ENCODE peak calls at places on chromosomes 7 and 10, in four cellular contexts. One of them, this sample, is unnamed.

GRCh38 chr7:64277630-64278029 is 36.1 kb upstream of the ZNF736 start:
- DNase-seq in HepG2: no peak
- DNase-seq in uterus: no peak
- DNase-seq in A549: no peak
- DNase-seq in this sample: no peak

GRCh38 chr10:5595591-5596590 is 70.5 kb downstream of the ASB13 start:
- DNase-seq in HepG2: no peak
- DNase-seq in A549: peak
- DNase-seq in uterus: no peak
- DNase-seq in this sample: no peak

GRCh38 chr7:2529161-2530075 is 9.8 kb downstream of the LFNG start:
- DNase-seq in uterus: peak
- DNase-seq in HepG2: no peak
- DNase-seq in A549: peak
- DNase-seq in this sample: no peak

GRCh38 chr7:101237206-101238067 is at the start of gene CLDN15:
- DNase-seq in A549: no peak
- DNase-seq in HepG2: peak
- DNase-seq in uterus: peak
- DNase-seq in this sample: peak

GRCh38 chr7:151244156-151244870 is 4.2 kb downstream of the SMARCD3 start:
- DNase-seq in A549: peak
- DNase-seq in HepG2: no peak
- DNase-seq in uterus: no peak
- DNase-seq in this sample: peak

GRCh38 chr7:120460928-120461327 is 188.0 kb downstream of the KCND2 start:
- DNase-seq in uterus: no peak
- DNase-seq in A549: no peak
- DNase-seq in HepG2: no peak
- DNase-seq in this sample: no peak

GRCh38 chr7:2641406-2642393 is 9.9 kb downstream of the TTYH3 start:
- DNase-seq in HepG2: peak
- DNase-seq in uterus: peak
- DNase-seq in A549: no peak
- DNase-seq in this sample: peak

GRCh38 chr7:135714534-135715009 is 13.4 kb downstream of the SLC13A4 start:
- DNase-seq in HepG2: peak
- DNase-seq in uterus: no peak
- DNase-seq in A549: peak
- DNase-seq in this sample: no peak

GRCh38 chr7:95367606-95368005 is 28.6 kb downstream of the PON3 start:
- DNase-seq in uterus: no peak
- DNase-seq in HepG2: no peak
- DNase-seq in A549: no peak
- DNase-seq in this sample: no peak

GRCh38 chr10:1241973-1242935 is 186.1 kb downstream of the WDR37 start:
- DNase-seq in uterus: no peak
- DNase-seq in A549: no peak
- DNase-seq in HepG2: no peak
- DNase-seq in this sample: no peak

GRCh38 chr10:17344206-17344605 is 110.2 kb downstream of the ST8SIA6 start:
- DNase-seq in HepG2: no peak
- DNase-seq in A549: no peak
- DNase-seq in uterus: no peak
- DNase-seq in this sample: no peak

GRCh38 chr7:136637826-136638225 is 230.6 kb upstream of the CHRM2 start:
- DNase-seq in uterus: no peak
- DNase-seq in A549: no peak
- DNase-seq in HepG2: no peak
- DNase-seq in this sample: no peak

GRCh38 chr7:1843271-1843861 is 173.3 kb downstream of the ELFN1 start:
- DNase-seq in uterus: no peak
- DNase-seq in HepG2: no peak
- DNase-seq in A549: no peak
- DNase-seq in this sample: peak

GRCh38 chr7:137591444-137591843 is 247.9 kb upstream of the PTN start:
- DNase-seq in HepG2: no peak
- DNase-seq in A549: peak
- DNase-seq in uterus: no peak
- DNase-seq in this sample: no peak

GRCh38 chr7:36486336-36486735 is 96.7 kb downstream of the ANLN start:
- DNase-seq in A549: no peak
- DNase-seq in uterus: no peak
- DNase-seq in HepG2: no peak
- DNase-seq in this sample: no peak

GRCh38 chr7:97024209-97025129 is at the start of gene DLX5:
- DNase-seq in HepG2: peak
- DNase-seq in uterus: peak
- DNase-seq in A549: peak
- DNase-seq in this sample: peak

GRCh38 chr10:123392182-123392930 is 238.2 kb downstream of the BUB3 start:
- DNase-seq in A549: no peak
- DNase-seq in uterus: no peak
- DNase-seq in HepG2: no peak
- DNase-seq in this sample: no peak

GRCh38 chr7:14807498-14807897 is 95.1 kb downstream of the DGKB start:
- DNase-seq in uterus: no peak
- DNase-seq in HepG2: no peak
- DNase-seq in A549: no peak
- DNase-seq in this sample: no peak

GRCh38 chr10:57017356-57018037 is 656.4 kb upstream of the ZWINT start:
- DNase-seq in uterus: no peak
- DNase-seq in A549: no peak
- DNase-seq in HepG2: no peak
- DNase-seq in this sample: no peak

GRCh38 chr7:127578711-127579275 is 6.6 kb downstream of the GCC1 start:
- DNase-seq in HepG2: no peak
- DNase-seq in A549: no peak
- DNase-seq in uterus: no peak
- DNase-seq in this sample: no peak

GRCh38 chr10:86079088-86079487 is 287.5 kb downstream of the GRID1 start:
- DNase-seq in A549: no peak
- DNase-seq in uterus: no peak
- DNase-seq in HepG2: no peak
- DNase-seq in this sample: no peak

GRCh38 chr10:77116904-77117303 is 520.7 kb downstream of the KCNMA1 start:
- DNase-seq in A549: no peak
- DNase-seq in HepG2: no peak
- DNase-seq in uterus: no peak
- DNase-seq in this sample: no peak

DNA sequence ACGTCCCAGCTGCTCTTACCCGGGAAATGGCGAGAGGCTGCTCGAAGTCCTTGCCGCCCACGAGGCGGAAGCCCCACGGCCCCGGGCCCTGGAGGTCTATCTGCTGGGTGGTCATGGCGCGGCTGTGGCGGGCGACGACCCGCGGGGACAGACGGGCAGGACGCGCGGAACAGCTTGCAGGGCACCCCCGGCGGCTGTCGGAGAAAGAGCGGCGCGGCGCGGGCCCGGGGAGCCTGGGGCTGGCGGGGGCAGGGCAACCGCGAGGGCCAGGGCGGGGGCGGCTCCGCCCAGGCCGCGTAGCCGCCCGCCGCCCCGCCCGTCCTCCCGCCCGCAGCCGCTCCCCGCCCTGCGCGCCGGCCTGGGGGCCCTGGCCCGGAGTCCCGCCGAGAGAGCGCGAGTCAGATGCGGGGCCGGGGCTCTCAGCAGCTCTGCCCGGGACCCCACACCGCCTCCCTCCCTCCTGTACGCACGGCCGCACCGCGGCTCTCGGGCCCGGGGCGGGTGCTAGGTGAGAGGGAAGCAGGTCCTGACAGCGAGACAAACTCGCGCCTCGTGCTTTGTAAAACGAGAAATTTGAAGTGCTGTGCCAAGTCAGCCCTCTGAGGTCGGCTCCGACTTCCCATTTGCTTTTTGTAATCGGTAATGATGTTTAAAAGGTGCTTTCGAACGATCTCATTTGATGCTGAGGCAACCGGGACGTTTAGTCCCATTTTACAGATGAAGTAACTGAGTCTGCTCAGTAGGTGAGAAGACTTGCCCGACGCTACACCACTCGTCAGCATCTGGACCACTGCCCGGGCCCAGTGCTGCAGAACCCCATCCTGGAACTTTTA is at the start of gene PDLIM1:
- DNase-seq in A549: peak
- DNase-seq in HepG2: peak
- DNase-seq in uterus: peak
- DNase-seq in this sample: peak
- TF ChIP-seq POLR2A in A549: peak
- TF ChIP-seq POLR2A in HepG2: peak
- TF ChIP-seq POLR2A in uterus: peak
- TF ChIP-seq POLR2A in this sample: peak

GRCh38 chr7:123581162-123581459 is 20.5 kb upstream of the ASB15 start:
- DNase-seq in uterus: no peak
- DNase-seq in A549: no peak
- DNase-seq in HepG2: no peak
- DNase-seq in this sample: no peak
- H3K27ac ChIP-seq in uterus: no peak
- H3K27ac ChIP-seq in A549: no peak
- H3K27ac ChIP-seq in HepG2: no peak
- H3K27ac ChIP-seq in this sample: no peak

GRCh38 chr7:152465118-152465387 is 29.2 kb upstream of the KMT2C start:
- DNase-seq in HepG2: no peak
- DNase-seq in uterus: no peak
- DNase-seq in A549: no peak
- DNase-seq in this sample: no peak

GRCh38 chr7:152464312-152465117 is 28.7 kb upstream of the KMT2C start:
- DNase-seq in uterus: peak
- DNase-seq in HepG2: peak
- DNase-seq in A549: peak
- DNase-seq in this sample: peak

GRCh38 chr7:152459724-152460251 is 24.0 kb upstream of the KMT2C start:
- DNase-seq in HepG2: no peak
- DNase-seq in uterus: no peak
- DNase-seq in A549: no peak
- DNase-seq in this sample: peak

GRCh38 chr7:152463714-152464311 is 28.0 kb upstream of the KMT2C start:
- DNase-seq in uterus: peak
- DNase-seq in A549: peak
- DNase-seq in HepG2: peak
- DNase-seq in this sample: peak

DNA sequence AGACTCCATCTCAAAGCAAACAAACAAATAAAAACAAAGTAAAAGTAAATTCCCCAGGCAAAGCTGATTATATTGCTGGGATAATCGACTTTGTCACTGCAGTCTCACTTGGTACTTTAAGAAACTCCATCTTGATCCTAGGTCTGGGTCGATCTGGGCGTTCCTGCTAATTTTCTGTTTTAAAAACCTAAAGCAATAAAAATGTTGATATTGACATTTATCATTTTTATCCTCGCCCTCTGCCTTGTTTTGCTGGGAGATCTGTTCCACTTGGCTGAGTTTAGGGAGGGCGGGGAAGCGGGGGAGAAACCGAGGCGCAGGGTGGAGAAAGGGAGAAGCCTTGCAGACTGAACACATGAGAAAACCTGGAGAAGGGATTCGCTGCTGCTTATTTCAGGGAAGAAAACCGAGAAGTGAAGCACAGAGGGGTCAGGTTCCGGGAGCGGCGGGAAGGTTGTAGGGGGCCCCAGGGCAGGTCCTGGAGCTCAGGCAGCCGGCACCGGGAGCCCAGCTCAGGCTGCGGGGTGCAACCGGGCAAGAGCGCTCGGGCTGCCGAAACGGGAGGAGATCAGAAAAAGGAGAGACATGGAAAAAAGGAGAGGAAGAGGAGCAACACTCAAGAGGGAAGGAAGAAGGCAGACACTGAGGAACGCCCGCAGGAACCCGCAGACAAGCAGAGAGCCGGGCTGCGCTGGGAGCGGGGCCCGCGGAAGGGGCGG is 27.4 kb upstream of the KMT2C start:
- DNase-seq in uterus: peak
- DNase-seq in HepG2: no peak
- DNase-seq in A549: no peak
- DNase-seq in this sample: peak
- TF ChIP-seq POLR2A in uterus: peak
- TF ChIP-seq POLR2A in HepG2: peak
- TF ChIP-seq POLR2A in A549: peak
- TF ChIP-seq POLR2A in this sample: peak

GRCh38 chr7:112255388-112255720 is 48.9 kb downstream of the ZNF277 start:
- DNase-seq in HepG2: no peak
- DNase-seq in uterus: no peak
- DNase-seq in A549: no peak
- DNase-seq in this sample: no peak
- H3K27ac ChIP-seq in HepG2: no peak
- H3K27ac ChIP-seq in uterus: no peak
- H3K27ac ChIP-seq in A549: no peak
- H3K27ac ChIP-seq in this sample: no peak

GRCh38 chr10:45422207-45422606 is 48.2 kb downstream of the ALOX5 start:
- DNase-seq in HepG2: no peak
- DNase-seq in uterus: no peak
- DNase-seq in A549: no peak
- DNase-seq in this sample: no peak

GRCh38 chr10:45421231-45422097 is 47.4 kb downstream of the ALOX5 start:
- DNase-seq in uterus: no peak
- DNase-seq in A549: no peak
- DNase-seq in HepG2: no peak
- DNase-seq in this sample: no peak

GRCh38 chr10:45418859-45419672 is 45.0 kb downstream of the ALOX5 start:
- DNase-seq in A549: no peak
- DNase-seq in HepG2: peak
- DNase-seq in uterus: peak
- DNase-seq in this sample: peak

GRCh38 chr10:45419673-45420020 is 45.6 kb downstream of the ALOX5 start:
- DNase-seq in A549: no peak
- DNase-seq in uterus: no peak
- DNase-seq in HepG2: no peak
- DNase-seq in this sample: no peak

DNA sequence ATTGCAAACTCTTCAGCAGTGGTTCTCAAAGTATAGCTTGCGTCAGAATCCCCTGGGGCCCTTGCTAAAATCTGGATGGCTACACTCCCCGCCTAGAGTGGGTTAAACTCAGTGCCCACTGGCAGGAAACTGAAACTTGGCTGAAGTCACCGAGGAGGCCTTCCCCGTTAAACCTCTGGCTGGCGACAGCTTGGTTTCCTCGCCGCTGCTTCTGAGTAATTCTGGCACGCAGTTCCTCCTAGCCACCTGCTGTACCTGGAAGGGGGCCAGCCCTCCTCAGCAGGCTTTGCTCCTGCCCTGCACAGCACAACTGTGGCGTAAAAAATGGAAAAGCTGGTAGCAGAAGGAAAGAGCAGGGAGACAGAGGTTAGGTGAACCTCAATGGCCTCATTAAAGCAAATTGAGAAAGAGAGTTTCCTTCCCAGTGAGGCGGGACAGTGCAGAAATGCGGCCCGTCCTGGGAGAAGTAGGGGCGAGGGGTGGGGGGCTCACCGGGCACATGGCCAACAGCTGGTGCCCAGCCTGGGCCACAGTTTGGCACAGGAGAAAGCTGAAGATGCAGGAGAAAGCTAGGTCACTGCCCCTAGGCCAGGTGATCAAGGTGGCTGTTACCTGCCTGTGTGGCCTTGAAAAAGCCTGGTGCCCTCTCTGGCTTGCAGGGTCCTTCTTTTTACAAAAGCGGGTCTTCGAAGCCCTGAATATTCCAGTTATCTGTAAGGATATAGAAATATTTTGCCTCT is 46.6 kb downstream of the ALOX5 start:
- DNase-seq in HepG2: no peak
- DNase-seq in A549: no peak
- DNase-seq in uterus: peak
- DNase-seq in this sample: peak
- TF ChIP-seq POLR2A in HepG2: no peak
- TF ChIP-seq POLR2A in A549: no peak
- TF ChIP-seq POLR2A in uterus: no peak
- TF ChIP-seq POLR2A in this sample: no peak

GRCh38 chr7:71682841-71683341 is 550.9 kb downstream of the GALNT17 start:
- DNase-seq in uterus: no peak
- DNase-seq in A549: no peak
- DNase-seq in HepG2: no peak
- DNase-seq in this sample: peak
- H3K27ac ChIP-seq in uterus: no peak
- H3K27ac ChIP-seq in A549: no peak
- H3K27ac ChIP-seq in HepG2: no peak
- H3K27ac ChIP-seq in this sample: no peak

This sample was measured in thyroid gland.